ENCODE peak calls at places on chromosomes 3 and 15, in four cellular contexts. B is posterior cingulate gyrus, X is GM10248, O is NCI-H524 treated with DMSO at 0.1 percent for 48 hours. A is an unnamed sample.

GRCh38 chr15:74525946-74526345 is 15.1 kb upstream of the ARID3B start:
- DNase-seq in O (no peak), B (no peak), X (no peak), A (no peak)

GRCh38 chr3:42070089-42070885 is 20.9 kb upstream of the TRAK1 start:
- DNase-seq in O (no peak), X (no peak), B (no peak), A (no peak)

GRCh38 chr3:113441051-113441770 is at the start of gene CFAP44:
- DNase-seq in O (no peak), X (no peak), B (peak), A (no peak)

GRCh38 chr15:52066842-52067544 is 45.6 kb downstream of the BCL2L10 start:
- DNase-seq in B (no peak), O (no peak), X (no peak), A (no peak)

GRCh38 chr15:86690566-86690965 is 610.9 kb downstream of the AGBL1 start:
- DNase-seq in X (no peak), B (no peak), O (no peak), A (no peak)

GRCh38 chr3:41652931-41653330 is 309.0 kb downstream of the ULK4 start:
- DNase-seq in B (no peak), X (no peak), O (no peak), A (no peak)

GRCh38 chr15:40933520-40933904 is 4.4 kb downstream of the DLL4 start:
- DNase-seq in X (no peak), O (no peak), B (no peak), A (no peak)

GRCh38 chr3:62940763-62941632 is 65.8 kb upstream of the CADPS start:
- DNase-seq in O (no peak), B (no peak), X (no peak), A (no peak)

GRCh38 chr3:42535981-42536784 is 33.7 kb downstream of the VIPR1 start:
- DNase-seq in X (peak), B (no peak), O (no peak), A (no peak)

GRCh38 chr3:149767720-149768119 is 15.4 kb upstream of the COMMD2 start:
- DNase-seq in X (no peak), B (peak), O (no peak), A (no peak)